ENCODE peak calls at places on chromosomes 2 and 18, in six cellular contexts. U, Q, F, Y, A and K are unnamed samples.

GRCh38 chr2:60337142-60337497 is 216.3 kb downstream of the BCL11A start:
- DNase-seq in Q (no peak), F (no peak), A (peak), U (peak), Y (no peak), K (no peak)

GRCh38 chr2:158006961-158007664 is 94.6 kb upstream of the UPP2 start:
- DNase-seq in F (no peak), U (no peak), A (peak), Y (no peak), Q (no peak), K (no peak)

GRCh38 chr2:143819190-143819735 is 690.0 kb downstream of the ARHGAP15 start:
- DNase-seq in U (peak), A (peak), Y (no peak), F (no peak), Q (no peak), K (no peak)

GRCh38 chr2:1690056-1690775 is 54.1 kb downstream of the PXDN start:
- DNase-seq in Y (no peak), Q (no peak), A (no peak), F (no peak), U (no peak), K (no peak)

GRCh38 chr2:38598200-38598990 is 4.3 kb downstream of the HNRNPLL start:
- DNase-seq in Q (no peak), Y (no peak), A (peak), U (no peak), F (no peak), K (no peak)

GRCh38 chr2:119218478-119219064 is 5.1 kb upstream of the STEAP3 start:
- DNase-seq in A (peak), F (no peak), Y (no peak), Q (peak), U (peak), K (peak)

GRCh38 chr2:217071416-217071815 is 211.6 kb upstream of the TNP1 start:
- DNase-seq in F (no peak), Q (no peak), A (no peak), U (no peak), Y (no peak), K (no peak)

GRCh38 chr18:37570336-37570930 is 4.8 kb upstream of the CELF4 start:
- DNase-seq in A (no peak), U (no peak), Q (no peak), F (no peak), Y (no peak), K (no peak)

GRCh38 chr18:50797147-50797546 is 22.7 kb downstream of the MRO start:
- DNase-seq in F (no peak), A (no peak), Y (no peak), U (no peak), Q (no peak), K (no peak)

GRCh38 chr2:199458017-199458805 is 472 bp upstream of the SATB2 start:
- DNase-seq in A (peak), Q (peak), F (no peak), U (peak), Y (no peak), K (peak)

GRCh38 chr2:84757648-84758047 is 123.2 kb downstream of the TRABD2A start:
- DNase-seq in U (no peak), A (no peak), F (no peak), Q (no peak), Y (no peak), K (no peak)

GRCh38 chr2:194223173-194223670 is 1433.8 kb upstream of the SLC39A10 start:
- DNase-seq in Q (no peak), A (no peak), F (no peak), Y (no peak), U (no peak), K (no peak)

GRCh38 chr2:179857236-179857635 is 4.2 kb downstream of the ZNF385B start:
- DNase-seq in Q (no peak), U (no peak), F (no peak), A (no peak), Y (no peak), K (no peak)

GRCh38 chr2:102229141-102229764 is 42.4 kb downstream of the IL1RL2 start:
- DNase-seq in Q (no peak), U (no peak), Y (no peak), A (no peak), F (no peak), K (no peak)

GRCh38 chr2:221529943-221530652 is 42.0 kb downstream of the EPHA4 start:
- DNase-seq in F (peak), U (no peak), A (no peak), Q (peak), Y (no peak), K (peak)

GRCh38 chr18:48792611-48793368 is 158.0 kb downstream of the SMAD7 start:
- DNase-seq in A (no peak), Q (no peak), Y (no peak), F (no peak), U (no peak), K (no peak)

GRCh38 chr18:3595282-3596273 is 145.6 kb downstream of the TGIF1 start:
- DNase-seq in U (peak), Q (peak), Y (no peak), A (peak), F (peak), K (peak)

GRCh38 chr2:234528410-234529150 is 31.7 kb upstream of the ARL4C start:
- DNase-seq in U (peak), Q (no peak), F (no peak), A (no peak), Y (no peak), K (no peak)

GRCh38 chr2:133063792-133064191 is 393.8 kb upstream of the LYPD1 start:
- DNase-seq in F (no peak), U (peak), Y (no peak), Q (peak), A (peak), K (no peak)

GRCh38 chr18:13501896-13502295 is 224.5 kb downstream of the FAM210A start:
- DNase-seq in Y (peak), Q (no peak), U (peak), F (no peak), A (no peak), K (no peak)

GRCh38 chr2:208407667-208408066 is 1.1 kb downstream of the PTH2R start:
- DNase-seq in Q (peak), A (no peak), F (no peak), U (no peak), Y (no peak), K (peak)

GRCh38 chr2:160289803-160290202 is 89.7 kb upstream of the ITGB6 start:
- DNase-seq in A (no peak), Q (no peak), Y (no peak), U (no peak), F (no peak), K (no peak)

GRCh38 chr18:58670561-58671121 is 624 bp upstream of the MALT1 start:
- DNase-seq in F (no peak), Q (no peak), U (no peak), A (no peak), Y (no peak), K (no peak)

GRCh38 chr18:68462148-68462547 is 252.8 kb downstream of the TMX3 start:
- DNase-seq in F (no peak), Q (no peak), U (no peak), Y (no peak), A (no peak), K (no peak)

GRCh38 chr2:128187032-128187654 is 96.1 kb downstream of the UGGT1 start:
- DNase-seq in A (no peak), F (no peak), Y (no peak), Q (no peak), U (no peak), K (no peak)

GRCh38 chr2:168457177-168457905 is 1.3 kb downstream of the CERS6 start:
- DNase-seq in Q (peak), F (no peak), Y (no peak), A (peak), U (no peak), K (no peak)

GRCh38 chr18:79698668-79699335 is 19.2 kb downstream of the CTDP1 start:
- DNase-seq in A (no peak), Y (no peak), F (no peak), U (no peak), Q (no peak), K (no peak)

GRCh38 chr18:22816266-22817176 is 116.6 kb upstream of the RBBP8 start:
- DNase-seq in U (no peak), F (no peak), Q (no peak), A (no peak), Y (no peak), K (no peak)

GRCh38 chr2:234029150-234029733 is 21.3 kb upstream of the SPP2 start:
- DNase-seq in Q (no peak), A (no peak), F (no peak), Y (no peak), U (no peak), K (no peak)

GRCh38 chr2:201172279-201172678 is 10.7 kb upstream of the CASP10 start:
- DNase-seq in U (no peak), Y (no peak), Q (no peak), F (no peak), A (no peak), K (no peak)

GRCh38 chr2:11899264-11899818 is 152.9 kb downstream of the LPIN1 start:
- DNase-seq in A (no peak), U (no peak), Q (peak), Y (no peak), F (no peak), K (no peak)

GRCh38 chr2:237529452-237530402 is 36.6 kb upstream of the PRLH start:
- DNase-seq in Y (no peak), Q (no peak), U (peak), F (no peak), A (peak), K (no peak)

GRCh38 chr2:51807229-51807628 is 775.3 kb upstream of the NRXN1 start:
- DNase-seq in A (no peak), Q (no peak), F (no peak), U (no peak), Y (no peak), K (no peak)

GRCh38 chr18:60873708-60874107 is 459.5 kb upstream of the CDH20 start:
- DNase-seq in A (no peak), U (no peak), F (no peak), Y (no peak), Q (no peak), K (no peak)